ENCODE peak calls at places on chromosomes 6 and 20, in six cellular contexts. A, X, H, U, F and Q are unnamed samples.

GRCh38 chr6:101531538-101531937 is 138.0 kb downstream of the GRIK2 start:
- DNase-seq in A (no peak), X (no peak), H (no peak), U (no peak), F (no peak), Q (no peak)

GRCh38 chr6:16167219-16167618 is 38.3 kb downstream of the MYLIP start:
- DNase-seq in A (no peak), X (no peak), H (no peak), U (no peak), F (no peak), Q (no peak)

GRCh38 chr20:10309326-10309725 is 90.7 kb downstream of the SNAP25 start:
- DNase-seq in A (peak; percentile 86), X (peak; percentile 70), H (no peak), U (peak; percentile 81), F (peak; percentile 92), Q (no peak)

GRCh38 chr20:33789109-33789857 is 21.9 kb upstream of the CHMP4B start:
- DNase-seq in A (peak; percentile 59), X (peak; percentile 83), H (peak; percentile 31), U (peak; percentile 61), F (peak; percentile 87), Q (peak; percentile 58)

GRCh38 chr6:37809144-37809543 is 10.4 kb upstream of the ZFAND3 start:
- DNase-seq in A (no peak), X (no peak), H (no peak), U (no peak), F (no peak), Q (no peak)

GRCh38 chr20:38610521-38610920 is 8.9 kb downstream of the ARHGAP40 start:
- DNase-seq in A (no peak), X (no peak), H (no peak), U (no peak), F (peak; percentile 18), Q (no peak)

GRCh38 chr6:150492507-150492906 is 107.2 kb upstream of the PLEKHG1 start:
- DNase-seq in A (no peak), X (no peak), H (no peak), U (no peak), F (no peak), Q (no peak)

GRCh38 chr6:28589234-28589951 is 63.7 kb downstream of the GPX5 start:
- DNase-seq in A (peak; percentile 55), X (peak; percentile 79), H (no peak), U (peak; percentile 78), F (peak; percentile 98), Q (peak; percentile 25)

GRCh38 chr20:57920971-57921370 is 211.2 kb upstream of the PMEPA1 start:
- DNase-seq in A (no peak), X (no peak), H (no peak), U (no peak), F (no peak), Q (no peak)

DNA sequence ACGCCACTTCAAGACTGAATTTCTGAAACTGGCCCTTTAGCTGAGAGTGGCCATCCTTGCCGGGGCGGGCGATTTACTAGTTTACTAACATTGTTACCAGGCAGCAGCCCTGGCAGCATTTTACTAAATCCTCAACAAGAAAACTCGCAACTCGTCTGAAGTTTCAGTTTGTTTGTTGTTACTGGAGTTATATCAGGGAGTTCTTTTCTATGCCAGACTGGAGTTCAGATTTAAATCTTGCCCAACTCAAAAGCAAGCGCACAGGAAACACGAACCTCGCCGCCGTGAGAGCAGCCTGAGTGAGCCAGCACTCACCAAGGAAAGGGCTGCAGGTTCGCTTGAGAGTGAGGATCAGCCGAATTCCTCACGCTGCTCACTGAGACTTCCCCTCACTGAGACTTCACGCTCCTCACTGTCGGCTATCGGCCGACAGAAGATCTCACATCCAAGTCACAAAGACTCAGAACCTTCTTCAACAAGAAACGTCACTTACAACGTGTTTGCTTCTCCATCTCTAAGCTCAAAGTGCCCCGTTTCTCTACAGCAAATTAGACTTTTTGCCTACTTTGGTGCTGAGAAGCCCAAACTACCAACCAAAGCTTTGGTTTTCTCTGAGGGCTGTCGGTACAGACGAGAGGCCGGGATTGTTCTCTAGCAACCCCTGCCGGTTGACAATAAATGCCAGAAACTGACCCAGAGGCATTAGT is 78.9 kb downstream of the OLIG3 start:
- DNase-seq in A (peak; percentile 8), X (no peak), H (peak; percentile 51), U (peak; percentile 35), F (peak; percentile 76), Q (peak; percentile 27)
- H3K4me3 ChIP-seq in A (peak overlapping the region; percentile 38), X (peak overlapping the region; percentile 51), H (peak overlapping the region; percentile 49), U (peak overlapping the region; percentile 39), F (peak overlapping the region; percentile 51), Q (peak overlapping the region; percentile 42)

GRCh38 chr6:6700421-6700820 is 111.9 kb downstream of the LY86 start:
- DNase-seq in A (no peak), X (no peak), H (no peak), U (no peak), F (no peak), Q (no peak)
- H3K4me3 ChIP-seq in A (no peak overlapping the region), X (no peak overlapping the region), H (no peak overlapping the region), U (no peak overlapping the region), F (no peak overlapping the region), Q (no peak overlapping the region)

DNA sequence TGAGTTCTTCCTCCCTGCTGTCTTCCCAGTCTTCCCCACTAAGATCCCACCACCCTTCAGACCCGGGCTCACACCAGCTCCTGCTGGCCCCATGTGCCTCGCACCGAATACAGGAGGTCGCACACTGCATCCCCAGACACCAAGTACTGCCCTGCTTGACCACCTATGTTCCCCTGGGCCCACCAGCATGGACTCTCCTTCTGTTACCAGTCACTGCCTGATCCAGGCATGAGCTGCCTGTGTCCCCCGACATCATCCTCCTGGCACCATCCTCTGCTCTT is 285.3 kb upstream of the TAB2 start:
- DNase-seq in A (no peak), X (no peak), H (no peak), U (no peak), F (no peak), Q (no peak)
- H3K4me3 ChIP-seq in A (no peak overlapping the region), X (peak overlapping the region; percentile 13), H (no peak overlapping the region), U (peak overlapping the region; percentile 31), F (peak overlapping the region; percentile 34), Q (no peak overlapping the region)

DNA sequence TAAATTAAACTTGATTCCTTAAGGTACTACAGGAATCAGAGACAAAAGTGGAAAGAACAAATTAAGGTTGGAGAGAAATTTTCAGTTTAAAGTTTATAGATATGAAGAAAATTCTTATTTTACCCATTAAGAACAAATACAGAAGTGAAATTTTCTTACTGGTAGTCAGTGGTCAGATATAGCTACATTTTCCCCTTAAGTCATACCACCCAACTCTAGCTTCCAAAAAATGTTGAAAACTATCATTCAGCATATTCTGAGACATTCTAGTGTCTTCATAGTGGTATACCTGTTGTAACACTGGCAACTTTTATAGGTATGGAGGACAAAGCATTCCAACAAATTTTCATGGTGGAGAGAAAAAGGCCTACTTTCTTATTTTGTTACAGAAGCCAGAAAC is 15.6 kb upstream of the SUMO4 start:
- DNase-seq in A (no peak), X (no peak), H (no peak), U (no peak), F (no peak), Q (no peak)
- H3K4me3 ChIP-seq in A (no peak overlapping the region), X (no peak overlapping the region), H (no peak overlapping the region), U (no peak overlapping the region), F (no peak overlapping the region), Q (no peak overlapping the region)

GRCh38 chr6:168667428-168667805 is 226.4 kb downstream of the SMOC2 start:
- DNase-seq in A (no peak), X (no peak), H (no peak), U (no peak), F (no peak), Q (no peak)
- H3K4me3 ChIP-seq in A (no peak overlapping the region), X (no peak overlapping the region), H (no peak overlapping the region), U (no peak overlapping the region), F (no peak overlapping the region), Q (no peak overlapping the region)

GRCh38 chr6:32153252-32153834 is 598 bp upstream of the PPT2 start:
- DNase-seq in A (no peak), X (no peak), H (no peak), U (no peak), F (peak; percentile 29), Q (peak; percentile 71)

GRCh38 chr6:32149932-32150920 is 1.5 kb downstream of the PRRT1 start:
- DNase-seq in A (no peak), X (no peak), H (no peak), U (no peak), F (no peak), Q (no peak)

GRCh38 chr6:32151131-32151884 is 431 bp downstream of the PRRT1 start:
- DNase-seq in A (no peak), X (no peak), H (no peak), U (no peak), F (no peak), Q (no peak)

GRCh38 chr6:32152414-32153251 is 894 bp upstream of the PRRT1 start:
- DNase-seq in A (no peak), X (no peak), H (no peak), U (no peak), F (peak; percentile 58), Q (no peak)

DNA sequence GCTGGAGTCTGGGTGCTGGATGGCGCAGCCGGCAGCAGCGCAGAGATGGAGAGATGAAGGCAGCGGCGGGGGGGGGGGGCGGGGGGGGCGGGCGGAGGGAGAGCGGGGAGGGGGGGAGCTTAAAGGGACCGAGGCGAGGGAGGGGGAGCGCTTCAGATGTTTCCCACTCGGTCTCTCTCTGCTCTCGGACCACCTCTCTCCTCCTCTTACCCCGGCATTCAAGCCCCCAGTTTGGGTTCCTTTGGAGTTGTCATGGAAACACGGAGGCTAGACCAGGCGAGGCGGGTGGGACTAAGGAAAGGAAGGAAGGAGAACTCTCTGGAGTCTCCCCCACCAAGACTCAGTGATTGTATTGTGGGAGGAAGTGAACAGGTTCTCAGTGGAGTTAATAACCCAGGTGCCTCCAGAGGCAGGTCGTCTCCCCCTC is at the start of gene PRRT1:
- DNase-seq in A (no peak), X (no peak), H (no peak), U (no peak), F (no peak), Q (no peak)
- H3K4me3 ChIP-seq in A (peak within 1 kb of the TSS; percentile 71), X (peak within 1 kb of the TSS; percentile 90), H (peak within 1 kb of the TSS; percentile 69), U (peak within 1 kb of the TSS; percentile 80), F (peak within 1 kb of the TSS; percentile 86), Q (no peak within 1 kb of the TSS)

DNA sequence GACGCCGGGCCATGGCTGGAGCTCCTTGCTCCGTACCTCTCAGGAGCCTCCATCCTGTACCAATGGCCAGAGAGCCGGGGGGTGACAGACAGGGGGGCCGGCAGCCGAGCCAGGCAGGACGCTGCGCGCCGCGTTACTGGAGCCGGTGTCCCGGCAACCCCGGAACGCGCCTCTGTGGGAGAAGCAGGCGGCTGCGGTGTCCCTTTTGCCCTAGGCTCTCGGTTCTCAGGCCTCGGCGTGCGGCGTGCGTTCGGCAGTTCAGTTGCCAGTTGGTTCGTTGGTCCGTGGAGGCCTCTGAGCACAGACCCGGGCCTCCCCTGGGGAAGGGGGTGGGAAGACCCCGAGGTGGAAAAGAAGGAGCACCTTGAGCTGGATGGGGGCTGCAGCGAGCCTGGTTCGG is at the start of gene SPATS1:
- DNase-seq in A (no peak), X (no peak), H (peak; percentile 31), U (no peak), F (no peak), Q (no peak)
- H3K4me3 ChIP-seq in A (no peak within 1 kb of the TSS), X (no peak within 1 kb of the TSS), H (peak within 1 kb of the TSS; percentile 43), U (no peak within 1 kb of the TSS), F (no peak within 1 kb of the TSS), Q (no peak within 1 kb of the TSS)